ENCODE peak calls at places on chromosomes 13 and 19, in nine cellular contexts. I is AG04450, F is LNCaP clone FGC, W is A549, P is gastrocnemius medialis, H is omental fat pad, E is cardiac fibroblast, X is tibial artery, C is heart left ventricle. N is an unnamed sample.

GRCh38 chr13:112325142-112325808 is 50.9 kb upstream of the SPACA7 start:
- DNase-seq in I (no peak), F (no peak), W (no peak), P (no peak), H (no peak), E (no peak), X (no peak), C (no peak), N (no peak)

GRCh38 chr19:19663292-19664120 is at the start of gene ATP13A1:
- DNase-seq in I (peak), F (peak), W (peak), P (peak), H (peak), E (peak), X (peak), C (peak), N (peak)

GRCh38 chr19:15251749-15252397 is 19.6 kb upstream of the EPHX3 start:
- DNase-seq in I (peak), F (no peak), W (peak), P (peak), H (peak), E (peak), X (peak), C (peak), N (peak)

GRCh38 chr19:53991224-53992113 is at the start of gene CACNG6:
- DNase-seq in I (no peak), F (no peak), W (peak), P (peak), H (no peak), E (peak), X (no peak), C (no peak), N (no peak)

GRCh38 chr13:44271031-44271433 is 102.6 kb upstream of the SERP2 start:
- DNase-seq in I (peak), F (no peak), W (peak), P (peak), H (no peak), E (peak), X (no peak), C (no peak), N (no peak)

GRCh38 chr13:27211771-27212364 is 39.5 kb upstream of the RPL21 start:
- DNase-seq in I (peak), F (no peak), W (no peak), P (no peak), H (no peak), E (peak), X (no peak), C (no peak), N (no peak)

GRCh38 chr19:18543814-18544475 is 572 bp upstream of the FKBP8 start:
- DNase-seq in I (no peak), F (peak), W (peak), P (peak), H (no peak), E (peak), X (no peak), C (peak), N (peak)

GRCh38 chr19:43667524-43668405 is 2.2 kb downstream of the PLAUR start:
- DNase-seq in I (no peak), F (no peak), W (no peak), P (no peak), H (peak), E (no peak), X (no peak), C (peak), N (no peak)

GRCh38 chr13:113219311-113219940 is 10.0 kb downstream of the CUL4A start:
- DNase-seq in I (no peak), F (no peak), W (no peak), P (no peak), H (no peak), E (peak), X (no peak), C (no peak), N (no peak)

GRCh38 chr19:5141926-5142724 is 173.2 kb downstream of the KDM4B start:
- DNase-seq in I (no peak), F (no peak), W (no peak), P (no peak), H (no peak), E (no peak), X (no peak), C (no peak), N (no peak)

GRCh38 chr13:41407380-41407779 is 50.0 kb upstream of the RGCC start:
- DNase-seq in I (no peak), F (no peak), W (no peak), P (no peak), H (no peak), E (peak), X (no peak), C (no peak), N (no peak)

GRCh38 chr13:102970542-102970941 is 95.7 kb downstream of the SLC10A2 start:
- DNase-seq in I (no peak), F (no peak), W (no peak), P (no peak), H (no peak), E (no peak), X (no peak), C (no peak), N (no peak)

GRCh38 chr13:40060318-40061007 is 405.0 kb downstream of the COG6 start:
- DNase-seq in I (no peak), F (no peak), W (no peak), P (no peak), H (peak), E (peak), X (no peak), C (no peak), N (no peak)

GRCh38 chr13:27595055-27595811 is 25.1 kb downstream of the LNX2 start:
- DNase-seq in I (no peak), F (no peak), W (no peak), P (no peak), H (no peak), E (no peak), X (no peak), C (no peak), N (no peak)

GRCh38 chr13:26785845-26786630 is 25.5 kb upstream of the GPR12 start:
- DNase-seq in I (no peak), F (no peak), W (no peak), P (no peak), H (no peak), E (no peak), X (no peak), C (peak), N (no peak)

GRCh38 chr19:14556662-14557188 is 15.1 kb downstream of the NDUFB7 start:
- DNase-seq in I (peak), F (no peak), W (peak), P (peak), H (peak), E (peak), X (peak), C (peak), N (peak)

GRCh38 chr19:11382898-11383705 is 1.0 kb downstream of the EPOR start:
- DNase-seq in I (no peak), F (no peak), W (peak), P (no peak), H (no peak), E (peak), X (peak), C (peak), N (no peak)

GRCh38 chr19:50720921-50721291 is 1.3 kb upstream of the SHANK1 start:
- DNase-seq in I (no peak), F (no peak), W (peak), P (no peak), H (no peak), E (peak), X (no peak), C (no peak), N (no peak)

GRCh38 chr13:67095621-67096020 is 134.5 kb downstream of the PCDH9 start:
- DNase-seq in I (no peak), F (no peak), W (peak), P (no peak), H (no peak), E (peak), X (no peak), C (no peak), N (no peak)

GRCh38 chr19:16457195-16457953 is 14.4 kb downstream of the EPS15L1 start:
- DNase-seq in I (no peak), F (no peak), W (no peak), P (no peak), H (no peak), E (peak), X (peak), C (peak), N (no peak)

GRCh38 chr19:29491995-29492577 is 33.7 kb upstream of the VSTM2B start:
- DNase-seq in I (no peak), F (no peak), W (no peak), P (no peak), H (no peak), E (no peak), X (peak), C (no peak), N (no peak)

GRCh38 chr19:17243854-17244617 is 1.7 kb downstream of the NR2F6 start:
- DNase-seq in I (no peak), F (no peak), W (peak), P (no peak), H (no peak), E (peak), X (peak), C (peak), N (peak)

GRCh38 chr13:80988752-80989151 is 647.8 kb upstream of the SPRY2 start:
- DNase-seq in I (no peak), F (no peak), W (no peak), P (no peak), H (no peak), E (no peak), X (no peak), C (no peak), N (no peak)

GRCh38 chr13:109818136-109818535 is 31.8 kb upstream of the IRS2 start:
- DNase-seq in I (no peak), F (no peak), W (no peak), P (no peak), H (no peak), E (no peak), X (no peak), C (no peak), N (no peak)

GRCh38 chr19:47157455-47158321 is 27.1 kb downstream of the SAE1 start:
- DNase-seq in I (peak), F (no peak), W (no peak), P (peak), H (no peak), E (peak), X (no peak), C (peak), N (peak)

GRCh38 chr19:31543456-31543855 is 194.2 kb upstream of the TSHZ3 start:
- DNase-seq in I (no peak), F (no peak), W (no peak), P (no peak), H (no peak), E (no peak), X (no peak), C (peak), N (peak)

GRCh38 chr13:66264976-66265375 is 965.2 kb downstream of the PCDH9 start:
- DNase-seq in I (no peak), F (no peak), W (no peak), P (no peak), H (no peak), E (no peak), X (no peak), C (no peak), N (no peak)

GRCh38 chr19:50652722-50653121 is 3.5 kb downstream of the C19orf81 start:
- DNase-seq in I (no peak), F (no peak), W (no peak), P (no peak), H (no peak), E (no peak), X (no peak), C (no peak), N (no peak)

GRCh38 chr13:110185696-110186095 is 121.3 kb downstream of the COL4A1 start:
- DNase-seq in I (no peak), F (no peak), W (no peak), P (no peak), H (no peak), E (peak), X (no peak), C (no peak), N (no peak)

GRCh38 chr19:579111-579841 is 6.9 kb downstream of the BSG start:
- DNase-seq in I (no peak), F (no peak), W (no peak), P (no peak), H (no peak), E (no peak), X (no peak), C (peak), N (no peak)

GRCh38 chr19:11989112-11989456 is 24.2 kb downstream of the ZNF763 start:
- DNase-seq in I (no peak), F (no peak), W (no peak), P (no peak), H (no peak), E (no peak), X (no peak), C (no peak), N (no peak)

GRCh38 chr19:4215807-4216206 is 13.5 kb upstream of the EBI3 start:
- DNase-seq in I (no peak), F (no peak), W (no peak), P (no peak), H (no peak), E (no peak), X (no peak), C (no peak), N (no peak)

GRCh38 chr19:42345191-42345812 is 19.9 kb downstream of the MEGF8 start:
- DNase-seq in I (no peak), F (no peak), W (no peak), P (no peak), H (no peak), E (peak), X (no peak), C (no peak), N (no peak)

GRCh38 chr19:42348211-42348610 is 22.8 kb downstream of the MEGF8 start:
- DNase-seq in I (no peak), F (no peak), W (no peak), P (no peak), H (no peak), E (no peak), X (no peak), C (no peak), N (no peak)

GRCh38 chr19:42344336-42344893 is 19.0 kb downstream of the MEGF8 start:
- DNase-seq in I (no peak), F (no peak), W (no peak), P (no peak), H (no peak), E (no peak), X (no peak), C (no peak), N (no peak)

GRCh38 chr19:42343344-42344110 is 18.1 kb downstream of the MEGF8 start:
- DNase-seq in I (no peak), F (no peak), W (no peak), P (no peak), H (no peak), E (no peak), X (no peak), C (no peak), N (no peak)
- TF ChIP-seq CTCF in I (peak), F (no peak), W (peak), P (no peak), H (no peak), E (no peak), X (no peak), C (no peak), N (no peak)

DNA sequence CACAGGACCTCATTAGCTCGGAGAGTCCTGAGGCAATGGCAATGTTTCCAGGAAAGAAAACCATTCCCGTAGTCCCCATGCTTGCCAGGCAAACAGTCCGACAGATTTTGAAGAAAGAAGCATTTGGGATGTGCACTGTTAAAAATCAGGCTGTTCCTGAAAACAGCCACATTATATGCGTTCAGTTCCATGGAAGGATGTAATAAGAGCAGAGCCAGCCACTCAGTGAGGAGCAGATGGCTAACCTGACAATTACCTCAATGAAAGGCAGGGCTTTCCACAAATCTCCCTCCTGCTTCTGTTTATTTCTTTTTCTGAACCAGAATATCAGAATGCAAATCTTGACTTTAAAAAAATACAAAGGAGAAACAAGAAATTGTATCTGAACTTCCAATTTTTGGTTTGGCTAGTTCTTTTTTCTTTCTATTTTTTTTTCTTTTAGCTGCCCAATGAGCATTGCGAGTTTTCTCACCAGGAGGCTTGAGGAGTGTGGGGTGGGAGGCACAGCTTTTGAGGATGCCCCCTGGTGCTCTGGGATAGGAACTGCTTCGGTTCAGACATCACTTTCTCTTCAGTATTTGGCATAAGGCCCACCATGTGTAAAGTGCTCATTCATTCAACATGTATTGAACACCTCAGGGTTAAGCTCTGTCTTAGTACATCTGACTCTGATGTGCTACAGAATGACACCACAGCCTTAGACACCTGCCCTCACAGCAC is 124.2 kb downstream of the TBC1D4 start:
- DNase-seq in I (no peak), F (no peak), W (peak), P (no peak), H (no peak), E (peak), X (no peak), C (no peak), N (no peak)
- TF ChIP-seq CTCF in I (peak), F (peak), W (peak), P (peak), H (no peak), E (peak), X (no peak), C (peak), N (peak)

DNA sequence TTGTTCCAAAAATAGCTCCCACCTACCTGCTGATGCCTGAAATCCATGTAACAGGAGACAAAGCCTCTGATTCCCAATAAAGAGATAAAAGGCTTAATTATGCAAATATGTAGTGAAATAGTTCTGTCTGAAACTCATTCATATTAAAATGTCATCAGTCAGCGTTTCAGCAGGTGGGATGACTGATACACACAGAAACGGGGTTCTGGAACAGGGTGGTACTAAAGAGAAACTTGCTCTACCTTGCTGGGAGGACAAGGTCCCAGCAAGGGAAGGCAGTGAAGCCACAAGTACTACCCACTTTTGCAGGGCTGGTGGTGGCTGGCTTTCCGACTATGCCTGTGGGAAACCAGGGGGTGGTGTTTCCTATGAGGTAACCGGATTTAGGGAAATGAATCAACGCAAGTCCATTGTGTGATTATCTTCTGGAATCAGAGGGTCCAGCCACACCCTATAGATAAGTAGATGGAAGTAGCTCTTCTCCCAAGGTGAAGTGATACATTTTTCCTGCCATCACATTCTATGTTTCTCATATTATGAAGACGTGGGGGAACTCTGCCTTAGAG is 76.3 kb downstream of the KL start:
- DNase-seq in I (no peak), F (no peak), W (no peak), P (no peak), H (no peak), E (peak), X (no peak), C (no peak), N (no peak)
- TF ChIP-seq CTCF in I (no peak), F (no peak), W (no peak), P (no peak), H (no peak), E (no peak), X (no peak), C (no peak), N (no peak)

DNA sequence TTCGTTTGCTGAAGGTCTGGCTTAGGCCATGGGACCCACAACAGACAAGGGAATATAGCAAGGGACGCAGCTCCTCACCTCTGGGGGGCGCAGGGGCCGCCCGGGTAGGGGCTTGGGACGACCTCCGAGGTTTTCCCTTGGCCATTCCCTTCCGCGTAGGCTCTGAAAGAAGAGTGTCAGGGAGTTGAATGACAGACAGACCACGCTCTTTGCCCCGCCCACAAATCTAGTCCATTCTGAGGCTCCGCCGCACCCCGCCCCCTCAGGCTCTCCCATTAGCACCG is 11.4 kb upstream of the ZNF414 start:
- DNase-seq in I (no peak), F (no peak), W (no peak), P (no peak), H (no peak), E (no peak), X (no peak), C (no peak), N (no peak)
- TF ChIP-seq CTCF in I (peak), F (no peak), W (no peak), P (no peak), H (no peak), E (no peak), X (peak), C (no peak), N (no peak)

DNA sequence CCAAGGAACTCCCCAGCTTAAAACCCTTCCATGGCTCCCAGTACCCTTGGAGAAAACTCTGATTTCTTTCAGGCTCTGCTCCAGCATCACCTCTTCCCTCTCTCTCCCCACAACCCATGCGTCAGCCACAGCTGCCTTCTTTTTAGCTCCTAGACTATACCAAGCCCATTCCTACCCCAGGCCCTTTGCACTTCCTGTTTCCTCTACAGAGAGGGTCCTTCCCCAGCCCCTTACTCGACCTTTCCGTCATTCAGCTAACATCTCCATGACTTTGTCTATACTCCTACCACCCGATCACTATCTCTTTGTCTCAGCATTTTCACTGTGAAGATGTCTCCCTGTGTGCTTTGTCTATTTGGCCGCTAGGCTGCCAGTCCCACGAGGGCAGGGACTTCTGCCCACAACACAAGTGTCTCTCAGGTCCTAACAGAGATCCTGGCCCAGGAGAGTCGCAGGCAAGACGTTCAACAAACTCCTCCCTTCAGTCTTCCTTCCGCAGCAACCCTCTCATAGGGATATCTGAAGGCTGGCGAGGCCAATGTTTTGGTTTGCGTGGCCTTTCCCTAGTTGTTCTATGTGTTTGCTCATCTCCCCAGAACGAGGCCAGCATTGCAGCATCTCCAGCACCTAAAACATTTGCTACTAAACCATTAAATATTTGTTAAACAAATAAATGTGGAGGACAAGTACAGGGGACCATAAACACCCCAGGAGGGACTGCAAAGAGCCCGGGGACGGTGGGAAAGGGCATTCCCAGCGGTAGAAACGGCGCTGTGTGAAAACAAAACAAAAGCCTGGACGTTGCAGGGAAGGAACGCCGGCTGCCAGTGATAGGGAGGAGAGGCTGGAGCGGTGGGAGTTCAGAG is 816 bp downstream of the CCNP start:
- DNase-seq in I (no peak), F (peak), W (no peak), P (no peak), H (no peak), E (peak), X (no peak), C (no peak), N (no peak)
- TF ChIP-seq CTCF in I (peak), F (no peak), W (no peak), P (no peak), H (no peak), E (peak), X (no peak), C (no peak), N (no peak)

N was measured in right atrium auricular region.